ENCODE peak calls at places on chromosomes 13 and 19, in nine cellular contexts. One of them, this sample, is unnamed.

GRCh38 chr19:4580021-4580901 is 20.8 kb upstream of the SEMA6B start:
- DNase-seq in AG09309: no peak
- DNase-seq in brain microvascular endothelial cell: no peak
- DNase-seq in Panc1: no peak
- DNase-seq in cardiac fibroblast: no peak
- DNase-seq in SJCRH30: peak; percentile 67
- DNase-seq in SK-N-SH: peak; percentile 61
- DNase-seq in upper lobe of right lung: no peak
- DNase-seq in thoracic aorta: no peak
- DNase-seq in this sample: no peak

GRCh38 chr13:110677731-110678545 is 28.0 kb downstream of the CARS2 start:
- DNase-seq in upper lobe of right lung: no peak
- DNase-seq in thoracic aorta: no peak
- DNase-seq in AG09309: peak; percentile 24
- DNase-seq in cardiac fibroblast: no peak
- DNase-seq in Panc1: no peak
- DNase-seq in SJCRH30: no peak
- DNase-seq in SK-N-SH: no peak
- DNase-seq in brain microvascular endothelial cell: peak; percentile 43
- DNase-seq in this sample: no peak

GRCh38 chr13:49908637-49909036 is 27.5 kb downstream of the SPRYD7 start:
- DNase-seq in upper lobe of right lung: no peak
- DNase-seq in AG09309: no peak
- DNase-seq in cardiac fibroblast: no peak
- DNase-seq in thoracic aorta: no peak
- DNase-seq in SK-N-SH: no peak
- DNase-seq in brain microvascular endothelial cell: no peak
- DNase-seq in Panc1: no peak
- DNase-seq in SJCRH30: peak; percentile 23
- DNase-seq in this sample: no peak

GRCh38 chr19:48639483-48640375 is 2.5 kb upstream of the DBP start:
- DNase-seq in cardiac fibroblast: no peak
- DNase-seq in Panc1: no peak
- DNase-seq in AG09309: no peak
- DNase-seq in thoracic aorta: no peak
- DNase-seq in SK-N-SH: no peak
- DNase-seq in brain microvascular endothelial cell: no peak
- DNase-seq in upper lobe of right lung: no peak
- DNase-seq in SJCRH30: no peak
- DNase-seq in this sample: no peak

GRCh38 chr13:113029487-113030258 is 60.7 kb downstream of the MCF2L start:
- DNase-seq in SK-N-SH: peak; percentile 92
- DNase-seq in thoracic aorta: no peak
- DNase-seq in AG09309: no peak
- DNase-seq in cardiac fibroblast: peak; percentile 16
- DNase-seq in SJCRH30: peak; percentile 73
- DNase-seq in Panc1: no peak
- DNase-seq in upper lobe of right lung: no peak
- DNase-seq in brain microvascular endothelial cell: no peak
- DNase-seq in this sample: no peak

GRCh38 chr19:47714339-47714738 is 1.1 kb downstream of the EHD2 start:
- DNase-seq in Panc1: no peak
- DNase-seq in cardiac fibroblast: no peak
- DNase-seq in thoracic aorta: no peak
- DNase-seq in AG09309: no peak
- DNase-seq in upper lobe of right lung: no peak
- DNase-seq in SK-N-SH: no peak
- DNase-seq in SJCRH30: no peak
- DNase-seq in brain microvascular endothelial cell: no peak
- DNase-seq in this sample: no peak

GRCh38 chr13:53336441-53337160 is 308.0 kb downstream of the OLFM4 start:
- DNase-seq in brain microvascular endothelial cell: no peak
- DNase-seq in thoracic aorta: no peak
- DNase-seq in SK-N-SH: no peak
- DNase-seq in AG09309: no peak
- DNase-seq in SJCRH30: no peak
- DNase-seq in cardiac fibroblast: no peak
- DNase-seq in upper lobe of right lung: no peak
- DNase-seq in Panc1: no peak
- DNase-seq in this sample: no peak

GRCh38 chr19:35346193-35347052 is 1.3 kb upstream of the FFAR1 start:
- DNase-seq in thoracic aorta: no peak
- DNase-seq in Panc1: no peak
- DNase-seq in upper lobe of right lung: peak; percentile 61
- DNase-seq in SJCRH30: no peak
- DNase-seq in cardiac fibroblast: no peak
- DNase-seq in SK-N-SH: no peak
- DNase-seq in brain microvascular endothelial cell: no peak
- DNase-seq in AG09309: no peak
- DNase-seq in this sample: no peak

GRCh38 chr19:44684892-44685847 is 13.8 kb upstream of the CEACAM16 start:
- DNase-seq in AG09309: peak; percentile 79
- DNase-seq in thoracic aorta: peak; percentile 38
- DNase-seq in upper lobe of right lung: no peak
- DNase-seq in Panc1: no peak
- DNase-seq in cardiac fibroblast: peak; percentile 94
- DNase-seq in SJCRH30: peak; percentile 74
- DNase-seq in brain microvascular endothelial cell: peak; percentile 94
- DNase-seq in SK-N-SH: no peak
- DNase-seq in this sample: peak; percentile 42

GRCh38 chr19:1698636-1699035 is 46.2 kb upstream of the TCF3 start:
- DNase-seq in SJCRH30: no peak
- DNase-seq in brain microvascular endothelial cell: no peak
- DNase-seq in AG09309: no peak
- DNase-seq in SK-N-SH: no peak
- DNase-seq in cardiac fibroblast: no peak
- DNase-seq in Panc1: no peak
- DNase-seq in thoracic aorta: no peak
- DNase-seq in upper lobe of right lung: no peak
- DNase-seq in this sample: no peak

GRCh38 chr13:82636119-82636518 is 1246.2 kb downstream of the SLITRK1 start:
- DNase-seq in SJCRH30: no peak
- DNase-seq in brain microvascular endothelial cell: no peak
- DNase-seq in cardiac fibroblast: peak; percentile 11
- DNase-seq in Panc1: no peak
- DNase-seq in AG09309: peak; percentile 14
- DNase-seq in SK-N-SH: no peak
- DNase-seq in upper lobe of right lung: no peak
- DNase-seq in thoracic aorta: no peak
- DNase-seq in this sample: no peak

GRCh38 chr13:72141845-72142470 is 275.0 kb upstream of the DACH1 start:
- DNase-seq in brain microvascular endothelial cell: peak; percentile 74
- DNase-seq in Panc1: no peak
- DNase-seq in thoracic aorta: no peak
- DNase-seq in SK-N-SH: no peak
- DNase-seq in cardiac fibroblast: peak; percentile 28
- DNase-seq in upper lobe of right lung: no peak
- DNase-seq in AG09309: no peak
- DNase-seq in SJCRH30: peak; percentile 32
- DNase-seq in this sample: peak; percentile 86

GRCh38 chr13:101258071-101258470 is 158.2 kb downstream of the NALCN start:
- DNase-seq in brain microvascular endothelial cell: peak; percentile 98
- DNase-seq in cardiac fibroblast: peak; percentile 36
- DNase-seq in Panc1: peak; percentile 24
- DNase-seq in SK-N-SH: no peak
- DNase-seq in AG09309: peak; percentile 52
- DNase-seq in SJCRH30: peak; percentile 31
- DNase-seq in upper lobe of right lung: no peak
- DNase-seq in thoracic aorta: no peak
- DNase-seq in this sample: peak; percentile 64

GRCh38 chr19:30855475-30855874 is 483.3 kb downstream of the ZNF536 start:
- DNase-seq in cardiac fibroblast: no peak
- DNase-seq in AG09309: no peak
- DNase-seq in SJCRH30: no peak
- DNase-seq in SK-N-SH: no peak
- DNase-seq in Panc1: no peak
- DNase-seq in brain microvascular endothelial cell: no peak
- DNase-seq in thoracic aorta: no peak
- DNase-seq in upper lobe of right lung: no peak
- DNase-seq in this sample: no peak

GRCh38 chr19:30802424-30803013 is 430.3 kb downstream of the ZNF536 start:
- DNase-seq in cardiac fibroblast: no peak
- DNase-seq in AG09309: no peak
- DNase-seq in upper lobe of right lung: no peak
- DNase-seq in Panc1: no peak
- DNase-seq in brain microvascular endothelial cell: no peak
- DNase-seq in SJCRH30: no peak
- DNase-seq in SK-N-SH: no peak
- DNase-seq in thoracic aorta: no peak
- DNase-seq in this sample: no peak

GRCh38 chr13:86269511-86269910 is 470.3 kb upstream of the SLITRK6 start:
- DNase-seq in thoracic aorta: no peak
- DNase-seq in Panc1: no peak
- DNase-seq in SJCRH30: no peak
- DNase-seq in upper lobe of right lung: no peak
- DNase-seq in cardiac fibroblast: no peak
- DNase-seq in AG09309: no peak
- DNase-seq in SK-N-SH: no peak
- DNase-seq in brain microvascular endothelial cell: no peak
- DNase-seq in this sample: no peak

GRCh38 chr13:32446220-32446619 is 18.3 kb upstream of the N4BP2L1 start:
- DNase-seq in cardiac fibroblast: no peak
- DNase-seq in thoracic aorta: no peak
- DNase-seq in AG09309: no peak
- DNase-seq in SK-N-SH: no peak
- DNase-seq in brain microvascular endothelial cell: no peak
- DNase-seq in SJCRH30: no peak
- DNase-seq in upper lobe of right lung: no peak
- DNase-seq in Panc1: no peak
- DNase-seq in this sample: no peak

GRCh38 chr19:36775768-36776167 is 3.2 kb upstream of the ZNF850 start:
- DNase-seq in Panc1: no peak
- DNase-seq in thoracic aorta: no peak
- DNase-seq in SJCRH30: no peak
- DNase-seq in upper lobe of right lung: no peak
- DNase-seq in AG09309: no peak
- DNase-seq in brain microvascular endothelial cell: no peak
- DNase-seq in SK-N-SH: no peak
- DNase-seq in cardiac fibroblast: no peak
- DNase-seq in this sample: no peak

GRCh38 chr13:28794370-28794769 is 25.8 kb upstream of the MTUS2 start:
- DNase-seq in brain microvascular endothelial cell: no peak
- DNase-seq in cardiac fibroblast: no peak
- DNase-seq in AG09309: no peak
- DNase-seq in SJCRH30: no peak
- DNase-seq in upper lobe of right lung: no peak
- DNase-seq in Panc1: no peak
- DNase-seq in SK-N-SH: no peak
- DNase-seq in thoracic aorta: no peak
- DNase-seq in this sample: no peak

GRCh38 chr13:35789335-35790166 is 313.1 kb upstream of the MAB21L1 start:
- DNase-seq in cardiac fibroblast: peak; percentile 63
- DNase-seq in thoracic aorta: no peak
- DNase-seq in upper lobe of right lung: no peak
- DNase-seq in brain microvascular endothelial cell: peak; percentile 11
- DNase-seq in SK-N-SH: no peak
- DNase-seq in AG09309: no peak
- DNase-seq in SJCRH30: peak; percentile 80
- DNase-seq in Panc1: no peak
- DNase-seq in this sample: no peak

GRCh38 chr13:27442797-27443196 is 7.6 kb downstream of the MTIF3 start:
- DNase-seq in brain microvascular endothelial cell: no peak
- DNase-seq in SK-N-SH: no peak
- DNase-seq in cardiac fibroblast: no peak
- DNase-seq in thoracic aorta: no peak
- DNase-seq in upper lobe of right lung: no peak
- DNase-seq in Panc1: no peak
- DNase-seq in AG09309: no peak
- DNase-seq in SJCRH30: no peak
- DNase-seq in this sample: no peak
- H3K4me3 ChIP-seq in brain microvascular endothelial cell: no peak overlapping the region
- H3K4me3 ChIP-seq in SK-N-SH: no peak overlapping the region
- H3K4me3 ChIP-seq in cardiac fibroblast: no peak overlapping the region
- H3K4me3 ChIP-seq in thoracic aorta: no peak overlapping the region
- H3K4me3 ChIP-seq in upper lobe of right lung: no peak overlapping the region
- H3K4me3 ChIP-seq in Panc1: no peak overlapping the region
- H3K4me3 ChIP-seq in AG09309: no peak overlapping the region
- H3K4me3 ChIP-seq in SJCRH30: no peak overlapping the region
- H3K4me3 ChIP-seq in this sample: no peak overlapping the region

DNA sequence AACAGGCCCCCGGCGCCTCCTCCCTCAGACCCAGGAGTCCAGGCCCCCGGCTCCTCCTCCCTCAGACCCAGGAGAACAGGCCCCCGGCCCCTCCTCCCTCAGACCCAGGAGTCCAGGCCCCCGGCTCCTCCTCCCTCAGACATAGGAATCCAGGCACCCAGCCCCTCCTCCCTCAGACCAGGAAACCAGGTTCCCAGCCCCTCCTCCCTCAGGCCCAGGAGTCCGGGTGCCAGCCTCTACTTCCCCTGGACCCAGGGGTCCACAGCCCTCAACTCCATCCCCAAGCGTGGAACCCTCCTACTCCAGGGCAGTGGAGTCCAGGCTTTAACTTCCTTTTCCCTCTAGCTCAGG is 572 bp downstream of the TMC4 start:
- DNase-seq in Panc1: no peak
- DNase-seq in cardiac fibroblast: no peak
- DNase-seq in thoracic aorta: no peak
- DNase-seq in upper lobe of right lung: no peak
- DNase-seq in brain microvascular endothelial cell: no peak
- DNase-seq in SJCRH30: no peak
- DNase-seq in SK-N-SH: no peak
- DNase-seq in AG09309: no peak
- DNase-seq in this sample: no peak
- H3K4me3 ChIP-seq in Panc1: peak overlapping the region; percentile 9
- H3K4me3 ChIP-seq in cardiac fibroblast: no peak overlapping the region
- H3K4me3 ChIP-seq in thoracic aorta: no peak overlapping the region
- H3K4me3 ChIP-seq in upper lobe of right lung: peak overlapping the region; percentile 49
- H3K4me3 ChIP-seq in brain microvascular endothelial cell: no peak overlapping the region
- H3K4me3 ChIP-seq in SJCRH30: no peak overlapping the region
- H3K4me3 ChIP-seq in SK-N-SH: no peak overlapping the region
- H3K4me3 ChIP-seq in AG09309: no peak overlapping the region
- H3K4me3 ChIP-seq in this sample: no peak overlapping the region

GRCh38 chr19:51277112-51277511 is 26.2 kb downstream of the SIGLECL1 start:
- DNase-seq in cardiac fibroblast: no peak
- DNase-seq in brain microvascular endothelial cell: no peak
- DNase-seq in SJCRH30: no peak
- DNase-seq in SK-N-SH: no peak
- DNase-seq in AG09309: no peak
- DNase-seq in Panc1: no peak
- DNase-seq in thoracic aorta: no peak
- DNase-seq in upper lobe of right lung: no peak
- DNase-seq in this sample: no peak
- H3K4me3 ChIP-seq in cardiac fibroblast: no peak overlapping the region
- H3K4me3 ChIP-seq in brain microvascular endothelial cell: no peak overlapping the region
- H3K4me3 ChIP-seq in SJCRH30: no peak overlapping the region
- H3K4me3 ChIP-seq in SK-N-SH: no peak overlapping the region
- H3K4me3 ChIP-seq in AG09309: no peak overlapping the region
- H3K4me3 ChIP-seq in Panc1: no peak overlapping the region
- H3K4me3 ChIP-seq in thoracic aorta: no peak overlapping the region
- H3K4me3 ChIP-seq in upper lobe of right lung: no peak overlapping the region
- H3K4me3 ChIP-seq in this sample: no peak overlapping the region

DNA sequence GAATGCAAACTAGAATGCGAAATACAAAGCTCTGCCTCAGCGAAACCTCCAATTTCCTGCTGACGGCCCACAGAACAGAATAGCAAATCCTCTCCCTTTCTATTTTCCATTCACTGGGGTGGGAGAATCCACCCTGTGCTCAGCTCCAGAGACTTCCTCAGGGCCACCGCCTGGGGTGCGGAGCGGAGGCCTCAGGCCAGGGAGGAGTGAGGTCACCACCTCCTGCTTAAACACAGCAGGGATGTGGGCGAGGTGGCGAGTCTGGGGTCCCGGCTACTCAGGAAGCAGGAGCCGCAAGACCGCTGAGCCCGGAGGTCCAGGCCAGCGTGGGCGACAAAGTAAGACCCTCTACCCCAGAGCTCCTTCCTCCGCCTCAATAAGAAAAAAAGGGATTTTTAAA is 666 bp upstream of the ZNF320 start:
- DNase-seq in upper lobe of right lung: no peak
- DNase-seq in brain microvascular endothelial cell: no peak
- DNase-seq in SJCRH30: no peak
- DNase-seq in thoracic aorta: no peak
- DNase-seq in cardiac fibroblast: no peak
- DNase-seq in AG09309: no peak
- DNase-seq in SK-N-SH: no peak
- DNase-seq in Panc1: no peak
- DNase-seq in this sample: no peak
- H3K4me3 ChIP-seq in upper lobe of right lung: peak overlapping the region; percentile 73
- H3K4me3 ChIP-seq in brain microvascular endothelial cell: peak overlapping the region; percentile 90
- H3K4me3 ChIP-seq in SJCRH30: peak overlapping the region; percentile 72
- H3K4me3 ChIP-seq in thoracic aorta: peak overlapping the region; percentile 94
- H3K4me3 ChIP-seq in cardiac fibroblast: no peak overlapping the region
- H3K4me3 ChIP-seq in AG09309: no peak overlapping the region
- H3K4me3 ChIP-seq in SK-N-SH: peak overlapping the region; percentile 98
- H3K4me3 ChIP-seq in Panc1: peak overlapping the region; percentile 73
- H3K4me3 ChIP-seq in this sample: peak overlapping the region; percentile 86